ENCODE peak calls at places on chromosomes 16 and 17, in eight cellular contexts. I is right lobe of liver; M is GM04503; E is EH; Q is stimulated activated CD8-positive, alpha-beta memory T cell treated with anti-CD3 and anti-CD28 coated beads, Interleukin-7, amount 100 ng/mL, for 1 hour; A is non-pigmented ciliary epithelial cell; P is fibroblast of the aortic adventitia; L is T-helper 2 cell. F is an unnamed sample.

GRCh38 chr16:4523686-4524085 is 14.9 kb downstream of the CDIP1 start:
- DNase-seq in I (no peak), M (no peak), E (no peak), Q (no peak), A (no peak), P (no peak), L (no peak), F (no peak)

GRCh38 chr17:43936434-43936833 is 5.8 kb downstream of the PPY start:
- DNase-seq in I (no peak), M (peak), E (peak), Q (no peak), A (no peak), P (no peak), L (no peak), F (no peak)

GRCh38 chr17:3913531-3914318 is 2.5 kb downstream of the P2RX1 start:
- DNase-seq in I (peak), M (no peak), E (peak), Q (peak), A (no peak), P (peak), L (peak), F (no peak)

GRCh38 chr17:8383143-8383974 is at the start of gene RPL26:
- DNase-seq in I (peak), M (peak), E (peak), Q (peak), A (peak), P (peak), L (peak), F (peak)

GRCh38 chr16:63422633-63423032 is 1386.4 kb upstream of the CDH8 start:
- DNase-seq in I (no peak), M (no peak), E (no peak), Q (no peak), A (no peak), P (no peak), L (no peak), F (no peak)

GRCh38 chr17:8375738-8376259 is 705 bp downstream of the KRABD2 start:
- DNase-seq in I (no peak), M (no peak), E (no peak), Q (no peak), A (no peak), P (peak), L (no peak), F (no peak)

GRCh38 chr16:57863434-57864160 is 61.3 kb upstream of the KIFC3 start:
- DNase-seq in I (peak), M (peak), E (peak), Q (no peak), A (peak), P (peak), L (no peak), F (peak)

GRCh38 chr17:73612074-73612473 is 32.2 kb downstream of the SDK2 start:
- DNase-seq in I (no peak), M (no peak), E (no peak), Q (no peak), A (no peak), P (no peak), L (no peak), F (no peak)

GRCh38 chr17:44842748-44843147 is 4.9 kb upstream of the HIGD1B start:
- DNase-seq in I (no peak), M (no peak), E (peak), Q (no peak), A (no peak), P (no peak), L (no peak), F (no peak)

GRCh38 chr16:5793556-5793955 is 696.0 kb upstream of the EEF2KMT start:
- DNase-seq in I (no peak), M (no peak), E (no peak), Q (no peak), A (no peak), P (no peak), L (no peak), F (no peak)

GRCh38 chr17:37543527-37544122 is 53.9 kb downstream of the DUSP14 start:
- DNase-seq in I (no peak), M (peak), E (peak), Q (no peak), A (no peak), P (no peak), L (no peak), F (no peak)

GRCh38 chr17:34981538-34982241 is 1.4 kb downstream of the LIG3 start:
- DNase-seq in I (no peak), M (no peak), E (peak), Q (no peak), A (no peak), P (peak), L (peak), F (no peak)

GRCh38 chr16:78269251-78269650 is 169.8 kb downstream of the WWOX start:
- DNase-seq in I (no peak), M (no peak), E (no peak), Q (no peak), A (no peak), P (no peak), L (no peak), F (no peak)

GRCh38 chr17:9487406-9487805 is 88.2 kb downstream of the STX8 start:
- DNase-seq in I (no peak), M (no peak), E (no peak), Q (no peak), A (no peak), P (no peak), L (no peak), F (no peak)

GRCh38 chr17:64950871-64951270 is 31.6 kb upstream of the LRRC37A3 start:
- DNase-seq in I (no peak), M (no peak), E (peak), Q (no peak), A (no peak), P (peak), L (no peak), F (no peak)

GRCh38 chr17:47956818-47957590 is 679 bp downstream of the PRR15L start:
- DNase-seq in I (no peak), M (no peak), E (peak), Q (no peak), A (no peak), P (no peak), L (no peak), F (no peak)

GRCh38 chr16:86216591-86216990 is 293.7 kb upstream of the FOXF1 start:
- DNase-seq in I (no peak), M (no peak), E (no peak), Q (no peak), A (no peak), P (no peak), L (no peak), F (no peak)

GRCh38 chr16:24504467-24505345 is 34.7 kb upstream of the RBBP6 start:
- DNase-seq in I (peak), M (no peak), E (peak), Q (peak), A (no peak), P (peak), L (peak), F (peak)

GRCh38 chr17:80187493-80187892 is 17.7 kb downstream of the CARD14 start:
- DNase-seq in I (no peak), M (no peak), E (peak), Q (no peak), A (no peak), P (peak), L (no peak), F (peak)

GRCh38 chr16:89584768-89585549 is 9.4 kb downstream of the CPNE7 start:
- DNase-seq in I (no peak), M (no peak), E (no peak), Q (no peak), A (no peak), P (no peak), L (no peak), F (no peak)

GRCh38 chr17:45675012-45675411 is 109.1 kb upstream of the CRHR1 start:
- DNase-seq in I (no peak), M (no peak), E (no peak), Q (no peak), A (no peak), P (no peak), L (no peak), F (no peak)

GRCh38 chr16:73000907-73001521 is 46.9 kb downstream of the ZFHX3 start:
- DNase-seq in I (no peak), M (no peak), E (no peak), Q (no peak), A (no peak), P (no peak), L (no peak), F (no peak)

GRCh38 chr17:50117202-50118040 is 12.5 kb downstream of the SAMD14 start:
- DNase-seq in I (no peak), M (no peak), E (no peak), Q (peak), A (no peak), P (peak), L (peak), F (no peak)

GRCh38 chr17:81435636-81436293 is 40.5 kb downstream of the BAHCC1 start:
- DNase-seq in I (no peak), M (no peak), E (no peak), Q (no peak), A (no peak), P (no peak), L (no peak), F (no peak)

GRCh38 chr17:82896071-82897000 is 56.5 kb upstream of the ZNF750 start:
- DNase-seq in I (peak), M (no peak), E (no peak), Q (no peak), A (no peak), P (no peak), L (no peak), F (no peak)

GRCh38 chr16:58269526-58269925 is 25.3 kb downstream of the PRSS54 start:
- DNase-seq in I (no peak), M (no peak), E (peak), Q (no peak), A (peak), P (peak), L (no peak), F (no peak)

GRCh38 chr17:37659887-37660286 is 16.6 kb upstream of the DDX52 start:
- DNase-seq in I (no peak), M (no peak), E (no peak), Q (no peak), A (no peak), P (no peak), L (no peak), F (no peak)

GRCh38 chr17:73554498-73554897 is 89.7 kb downstream of the SDK2 start:
- DNase-seq in I (no peak), M (no peak), E (no peak), Q (no peak), A (no peak), P (no peak), L (no peak), F (no peak)

GRCh38 chr17:13646411-13646810 is 44.7 kb upstream of the HS3ST3A1 start:
- DNase-seq in I (no peak), M (peak), E (peak), Q (no peak), A (no peak), P (no peak), L (no peak), F (no peak)

GRCh38 chr17:17669081-17669850 is 12.0 kb upstream of the RAI1 start:
- DNase-seq in I (no peak), M (no peak), E (peak), Q (no peak), A (no peak), P (peak), L (no peak), F (no peak)

GRCh38 chr17:75181608-75182318 is 996 bp downstream of the SUMO2 start:
- DNase-seq in I (peak), M (no peak), E (peak), Q (no peak), A (no peak), P (no peak), L (peak), F (no peak)

GRCh38 chr17:37400505-37400904 is 6.1 kb downstream of the ACACA start:
- DNase-seq in I (no peak), M (no peak), E (no peak), Q (no peak), A (no peak), P (no peak), L (no peak), F (no peak)

GRCh38 chr16:4572715-4573114 is 16.6 kb downstream of the C16orf96 start:
- DNase-seq in I (no peak), M (no peak), E (peak), Q (no peak), A (no peak), P (peak), L (no peak), F (no peak)

GRCh38 chr17:61401280-61402072 is 1.8 kb downstream of the TBX2 start:
- DNase-seq in I (no peak), M (no peak), E (peak), Q (no peak), A (no peak), P (peak), L (no peak), F (no peak)

GRCh38 chr16:85490971-85491771 is 122.0 kb upstream of the GSE1 start:
- DNase-seq in I (no peak), M (no peak), E (no peak), Q (no peak), A (no peak), P (no peak), L (peak), F (no peak)

GRCh38 chr16:66964049-66964448 is 3.0 kb downstream of the CES3 start:
- DNase-seq in I (peak), M (no peak), E (no peak), Q (no peak), A (no peak), P (no peak), L (no peak), F (no peak)

GRCh38 chr16:53600076-53600475 is 97.1 kb upstream of the AKTIP start:
- DNase-seq in I (no peak), M (peak), E (peak), Q (no peak), A (no peak), P (no peak), L (no peak), F (peak)

GRCh38 chr16:7284780-7285179 is 47.9 kb upstream of the RBFOX1 start:
- DNase-seq in I (no peak), M (no peak), E (no peak), Q (no peak), A (no peak), P (no peak), L (no peak), F (no peak)